ENCODE peak calls at places on chromosomes 1 and 21, in five cellular contexts. X is A549, Y is GM12878, P is endothelial cell of umbilical vein, C is K562. J is an unnamed sample.

GRCh38 chr1:95021085-95021484 is 51.7 kb downstream of the ALG14 start:
- DNase-seq in C (no peak), Y (no peak), X (no peak), P (no peak), J (no peak)

GRCh38 chr1:184860985-184861754 is 106.5 kb upstream of the EDEM3 start:
- DNase-seq in P (no peak), X (no peak), C (no peak), Y (no peak), J (no peak)

GRCh38 chr1:221478050-221478949 is 263.6 kb downstream of the DUSP10 start:
- DNase-seq in C (peak), X (peak), Y (peak), P (peak), J (peak)

GRCh38 chr1:34827341-34827941 is 32.1 kb downstream of the SMIM12 start:
- DNase-seq in Y (no peak), X (no peak), P (no peak), C (no peak), J (no peak)

GRCh38 chr1:14970115-14970798 is 183.3 kb upstream of the TMEM51 start:
- DNase-seq in C (peak), X (peak), P (peak), Y (no peak), J (peak)

GRCh38 chr1:40650075-40650474 is 15.4 kb downstream of the RIMS3 start:
- DNase-seq in X (no peak), P (no peak), C (peak), Y (no peak), J (peak)

GRCh38 chr21:34498623-34499022 is 13.4 kb downstream of the KCNE1 start:
- DNase-seq in C (no peak), X (no peak), P (no peak), Y (no peak), J (no peak)

GRCh38 chr1:59972216-59972924 is 45.8 kb upstream of the CYP2J2 start:
- DNase-seq in Y (no peak), P (no peak), C (no peak), X (no peak), J (no peak)

GRCh38 chr1:213123087-213123486 is 72.0 kb downstream of the RPS6KC1 start:
- DNase-seq in P (peak), X (no peak), C (no peak), Y (no peak), J (no peak)

GRCh38 chr1:213125686-213126085 is 74.6 kb downstream of the RPS6KC1 start:
- DNase-seq in X (no peak), C (no peak), Y (no peak), P (peak), J (no peak)

GRCh38 chr1:213122514-213122929 is 71.5 kb downstream of the RPS6KC1 start:
- DNase-seq in C (peak), P (peak), X (peak), Y (no peak), J (peak)

GRCh38 chr1:213123532-213123931 is 72.5 kb downstream of the RPS6KC1 start:
- DNase-seq in Y (no peak), C (no peak), P (peak), X (peak), J (no peak)

DNA sequence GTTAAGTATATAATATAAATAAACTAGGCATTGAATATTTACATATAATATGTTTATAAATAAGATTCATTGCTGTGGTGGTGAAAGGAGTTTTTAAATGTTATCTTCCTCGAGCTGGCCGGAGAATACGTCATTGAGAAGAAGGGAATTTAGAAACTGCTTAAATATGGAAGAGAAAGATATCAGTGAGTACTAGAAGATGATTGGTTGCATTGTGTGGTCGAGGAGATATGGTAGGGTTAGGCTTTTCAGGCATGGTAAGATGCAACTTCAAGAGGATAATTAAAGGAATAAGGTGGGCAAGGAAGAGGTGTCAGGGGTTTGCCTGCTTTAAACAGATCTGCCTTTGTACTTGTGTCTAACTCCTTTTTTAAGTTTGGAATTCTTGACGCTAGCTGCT is 73.5 kb downstream of the RPS6KC1 start:
- DNase-seq in Y (no peak), X (no peak), C (peak), P (no peak), J (no peak)
- TF ChIP-seq MYC in Y (no peak), X (no peak), C (no peak), P (no peak), J (no peak)

DNA sequence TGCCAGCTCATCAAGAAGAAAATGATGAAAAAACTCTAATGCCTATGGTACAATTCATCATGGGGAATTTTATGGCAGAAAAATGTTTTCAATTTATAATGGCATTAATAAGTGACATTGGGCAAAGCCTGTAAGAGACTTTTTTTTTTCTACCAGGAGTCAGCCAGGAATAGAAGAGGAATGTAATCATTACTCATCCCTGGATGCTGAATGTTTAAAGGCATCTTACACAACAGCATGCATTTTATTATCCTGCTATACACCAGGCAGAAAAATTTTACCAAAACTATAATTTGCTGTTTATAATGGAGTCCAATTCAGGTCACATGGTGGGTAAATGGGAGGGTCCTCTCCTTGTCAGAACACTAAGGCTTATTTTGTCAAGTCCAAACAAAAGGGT is 189.9 kb upstream of the BEND5 start:
- DNase-seq in Y (no peak), C (no peak), X (no peak), P (no peak), J (no peak)
- H3K4me3 ChIP-seq in Y (no peak), C (no peak), X (no peak), P (no peak), J (no peak)

DNA sequence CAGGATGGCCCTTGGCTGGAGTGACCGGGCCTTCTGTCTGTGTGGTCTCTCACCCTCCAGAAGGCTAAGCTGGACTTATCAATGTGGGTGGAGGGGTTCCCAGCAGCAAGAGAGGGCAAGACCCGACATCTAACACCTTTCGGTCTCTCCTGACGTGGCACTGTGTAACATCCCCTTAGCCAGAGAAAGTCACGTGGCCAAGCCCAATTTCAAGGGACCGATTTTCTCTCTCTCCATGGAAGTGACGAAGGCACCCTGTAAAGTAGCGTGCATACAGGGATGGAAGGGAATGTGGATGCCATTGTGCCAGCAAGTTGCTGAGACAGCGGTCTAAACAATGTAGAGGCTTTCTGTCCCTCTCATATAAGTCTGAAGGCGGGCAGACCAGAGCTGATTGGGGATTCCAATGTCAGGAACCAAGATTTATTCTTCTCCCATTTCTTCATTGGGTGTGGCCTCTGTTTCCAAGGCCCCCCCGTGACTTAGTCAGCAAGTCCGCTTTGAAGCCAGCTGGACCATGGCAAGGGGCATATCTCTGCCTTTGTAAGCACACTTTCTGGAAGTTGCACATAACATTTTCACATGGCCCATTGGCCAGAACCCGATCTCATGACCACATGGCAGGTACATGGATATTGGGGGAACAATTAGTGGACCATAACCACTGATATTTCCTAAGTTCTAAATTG is 12.5 kb downstream of the MX1 start:
- DNase-seq in C (no peak), P (no peak), Y (no peak), X (no peak), J (no peak)
- TF ChIP-seq POLR2A in C (no peak), P (no peak), Y (peak), X (no peak), J (no peak)

GRCh38 chr1:67851800-67852199 is 18.5 kb upstream of the GNG12 start:
- DNase-seq in X (no peak), C (no peak), P (no peak), Y (no peak), J (no peak)

GRCh38 chr1:67850151-67850551 is 16.9 kb upstream of the GNG12 start:
- DNase-seq in Y (no peak), X (peak), P (peak), C (peak), J (peak)

GRCh38 chr1:67847466-67847865 is 14.2 kb upstream of the GNG12 start:
- DNase-seq in P (peak), Y (no peak), X (no peak), C (no peak), J (no peak)

GRCh38 chr1:67853704-67854103 is 20.4 kb upstream of the GNG12 start:
- DNase-seq in C (peak), X (peak), Y (no peak), P (peak), J (peak)

GRCh38 chr1:67850611-67851075 is 17.4 kb upstream of the GNG12 start:
- DNase-seq in Y (no peak), X (peak), C (peak), P (peak), J (no peak)
- TF ChIP-seq MYC in Y (no peak), X (no peak), C (no peak), P (no peak), J (no peak)

GRCh38 chr1:150150511-150151021 is 850 bp downstream of the PLEKHO1 start:
- DNase-seq in C (peak), Y (no peak), X (no peak), P (no peak), J (peak)

GRCh38 chr1:150154143-150154542 is 4.4 kb downstream of the PLEKHO1 start:
- DNase-seq in C (peak), Y (no peak), X (no peak), P (no peak), J (no peak)

GRCh38 chr1:150152182-150152536 is 2.4 kb downstream of the PLEKHO1 start:
- DNase-seq in P (peak), C (no peak), X (no peak), Y (no peak), J (no peak)

GRCh38 chr1:150151291-150152181 is 1.8 kb downstream of the PLEKHO1 start:
- DNase-seq in X (no peak), P (no peak), Y (no peak), C (peak), J (peak)

DNA sequence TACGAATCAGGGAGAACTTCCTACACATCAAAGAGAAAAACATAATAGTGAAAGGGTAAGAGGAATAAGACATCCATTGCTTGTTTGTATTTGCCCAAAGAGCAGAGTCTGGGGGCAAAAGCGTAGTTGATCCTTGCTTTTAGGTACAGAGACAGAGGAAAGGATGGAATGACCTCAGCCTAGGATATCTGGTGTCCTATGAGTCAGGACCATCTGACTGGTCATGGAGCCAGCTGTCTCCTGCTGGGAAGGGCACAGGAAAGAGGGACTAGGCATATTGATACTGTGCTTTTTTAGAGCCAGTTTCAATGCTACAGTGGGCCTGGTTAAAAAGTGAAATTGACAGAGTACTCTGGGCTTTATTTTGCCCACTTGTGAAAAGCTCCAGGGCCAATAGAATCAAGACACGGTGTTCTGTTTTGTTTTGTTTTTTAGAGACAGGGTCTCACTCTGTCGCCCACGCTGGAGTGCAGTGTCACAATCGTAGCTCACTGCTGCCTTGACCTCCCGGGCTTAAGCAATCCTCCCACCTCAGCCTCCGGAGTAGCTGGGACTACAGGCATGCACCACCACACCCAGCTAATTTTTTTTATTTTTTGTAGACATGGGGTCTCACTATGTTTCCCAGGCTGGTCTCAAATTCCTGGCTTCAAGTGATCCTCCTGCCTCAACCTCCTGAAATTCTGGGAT is 3.2 kb downstream of the PLEKHO1 start:
- DNase-seq in C (peak), Y (no peak), P (peak), X (no peak), J (no peak)
- H3K4me3 ChIP-seq in C (no peak), Y (peak), P (no peak), X (no peak), J (peak)

GRCh38 chr1:145823565-145824498 is at the start of the genes POLR3C and RNF115:
- DNase-seq in X (peak), C (peak), P (peak), Y (peak), J (peak)
- TF ChIP-seq POLR2A in X (peak), C (peak), P (peak), Y (peak), J (peak)

GRCh38 chr1:154837679-154838171 is 32.4 kb downstream of the KCNN3 start:
- DNase-seq in Y (no peak), P (no peak), X (no peak), C (no peak), J (no peak)
- TF ChIP-seq MYC in Y (peak), P (no peak), X (no peak), C (no peak), J (no peak)

GRCh38 chr1:182428043-182428442 is 21.9 kb upstream of the RGSL1 start:
- DNase-seq in X (no peak), C (no peak), Y (peak), P (no peak), J (no peak)
- H3K4me3 ChIP-seq in X (no peak), C (no peak), Y (no peak), P (no peak), J (no peak)

DNA sequence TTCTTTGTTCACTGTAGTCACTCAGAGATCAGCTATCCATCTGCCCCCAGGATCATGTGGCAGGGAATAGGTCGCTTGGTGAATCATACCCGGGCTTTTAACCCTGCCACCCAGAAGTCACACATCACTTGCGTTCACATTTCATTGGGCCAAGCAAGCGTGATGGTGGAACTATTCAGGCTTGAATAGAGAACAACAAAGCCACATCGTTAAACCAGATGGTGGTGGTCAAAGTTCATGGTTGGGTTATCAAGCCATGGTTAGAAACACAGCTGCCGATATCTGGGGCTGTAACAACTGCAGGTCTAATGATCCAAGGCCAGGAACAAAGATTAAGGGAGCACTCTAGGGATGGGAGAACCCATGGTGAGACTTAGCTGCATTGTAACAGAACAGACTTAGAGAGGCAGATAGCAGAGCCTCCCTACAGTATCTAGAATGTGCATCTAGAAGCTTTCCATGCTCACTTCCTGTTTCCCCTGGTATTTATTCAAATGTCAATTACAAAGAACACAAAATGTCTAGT is 40.0 kb upstream of the PTPRC start:
- DNase-seq in P (no peak), X (no peak), C (peak), Y (peak), J (peak)
- TF ChIP-seq POLR2A in P (no peak), X (no peak), C (peak), Y (no peak), J (no peak)

J was measured in NB4.